ENCODE peak calls at places on chromosomes 3 and 15, in five cellular contexts. S is GM12878, A is transverse colon, I is heart left ventricle, W is lower leg skin. Z is an unnamed sample.

GRCh38 chr3:76353683-76354082 is 568.3 kb upstream of the ZNF717 start:
- DNase-seq in W (no peak), I (no peak), A (no peak), S (no peak), Z (no peak)

GRCh38 chr3:95172144-95172543 is 1109.3 kb downstream of the NSUN3 start:
- DNase-seq in I (no peak), A (no peak), W (no peak), S (no peak), Z (no peak)

GRCh38 chr3:197540961-197541377 is 14.8 kb downstream of the BDH1 start:
- DNase-seq in S (no peak), W (no peak), A (no peak), I (no peak), Z (no peak)

GRCh38 chr3:41740374-41740773 is 221.5 kb downstream of the ULK4 start:
- DNase-seq in I (no peak), S (no peak), W (no peak), A (no peak), Z (no peak)

GRCh38 chr3:129226374-129226773 is 23.0 kb upstream of the COPG1 start:
- DNase-seq in S (no peak), I (peak), A (peak), W (peak), Z (peak)

GRCh38 chr3:51384145-51384729 is 854 bp upstream of the MANF start:
- DNase-seq in I (no peak), S (no peak), A (no peak), W (no peak), Z (peak)

GRCh38 chr3:72538070-72538745 is 310.0 kb downstream of the SHQ1 start:
- DNase-seq in W (no peak), A (no peak), I (no peak), S (peak), Z (no peak)

GRCh38 chr3:195574497-195575304 is 9.0 kb downstream of the APOD start:
- DNase-seq in S (no peak), I (no peak), W (no peak), A (no peak), Z (no peak)

GRCh38 chr15:55248895-55249294 is 40.7 kb downstream of the RAB27A start:
- DNase-seq in A (no peak), I (no peak), W (no peak), S (no peak), Z (no peak)

GRCh38 chr3:30944124-30944523 is 49.7 kb upstream of the GADL1 start:
- DNase-seq in W (no peak), I (no peak), A (no peak), S (no peak), Z (no peak)

GRCh38 chr3:120168038-120168437 is 73.8 kb upstream of the GSK3B start:
- DNase-seq in A (no peak), S (no peak), I (no peak), W (no peak), Z (no peak)

GRCh38 chr3:77158701-77159100 is 118.8 kb downstream of the ROBO2 start:
- DNase-seq in S (no peak), W (no peak), I (no peak), A (no peak), Z (no peak)

GRCh38 chr3:126497936-126498335 is 19.6 kb downstream of the UROC1 start:
- DNase-seq in I (no peak), A (no peak), S (no peak), W (no peak), Z (no peak)
- TF ChIP-seq POLR2A in I (no peak), A (no peak), S (no peak), W (no peak), Z (no peak)

GRCh38 chr3:9731206-9732079 is at the start of gene BRPF1:
- DNase-seq in S (peak), A (peak), W (peak), I (peak), Z (peak)
- TF ChIP-seq POLR2A in S (peak), A (peak), W (no peak), I (no peak), Z (peak)

GRCh38 chr3:48430359-48431101 is 644 bp upstream of the PLXNB1 start:
- DNase-seq in A (peak), S (no peak), W (no peak), I (peak), Z (no peak)

GRCh38 chr3:48427630-48427962 is 2.3 kb downstream of the PLXNB1 start:
- DNase-seq in A (peak), S (no peak), I (no peak), W (no peak), Z (no peak)

GRCh38 chr3:48428088-48428862 is 1.6 kb downstream of the PLXNB1 start:
- DNase-seq in S (no peak), I (no peak), W (no peak), A (peak), Z (no peak)

GRCh38 chr3:48429416-48430358 is at the start of gene PLXNB1:
- DNase-seq in S (no peak), I (peak), A (peak), W (peak), Z (peak)

DNA sequence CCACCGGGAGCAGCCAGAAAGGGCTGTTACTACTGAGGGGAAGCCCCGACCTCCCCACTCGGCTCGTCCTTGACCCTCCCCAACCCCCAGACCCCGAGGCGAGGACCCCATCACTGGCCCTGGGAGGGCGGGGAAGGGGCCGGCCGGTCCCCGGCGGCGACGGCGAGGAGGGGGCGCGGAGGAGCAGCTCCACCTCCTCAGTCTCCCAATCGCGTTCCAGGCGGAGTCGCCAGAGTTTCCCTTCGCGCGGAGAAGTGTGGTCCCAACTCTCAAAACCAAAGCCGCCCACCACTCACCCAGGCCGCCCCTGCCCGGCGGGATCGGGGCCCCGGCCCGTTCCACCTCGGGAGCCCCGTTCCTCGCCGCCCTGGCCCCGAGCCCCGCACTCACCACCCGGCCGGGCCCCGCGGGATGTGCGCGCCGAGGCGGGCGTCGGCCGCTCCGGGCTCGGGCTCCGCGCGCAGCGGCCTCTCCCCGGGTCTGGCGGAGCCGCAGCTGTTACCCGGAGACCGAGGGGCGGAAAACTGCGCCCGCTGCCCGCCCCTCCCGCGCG is 947 bp downstream of the PLXNB1 start:
- DNase-seq in A (peak), W (peak), I (peak), S (no peak), Z (peak)
- TF ChIP-seq POLR2A in A (peak), W (no peak), I (peak), S (no peak), Z (no peak)

GRCh38 chr3:14451844-14452533 is 49.6 kb downstream of the SLC6A6 start:
- DNase-seq in I (peak), S (no peak), W (peak), A (peak), Z (peak)

GRCh38 chr3:14450922-14451606 is 48.7 kb downstream of the SLC6A6 start:
- DNase-seq in A (no peak), W (no peak), S (no peak), I (peak), Z (no peak)

GRCh38 chr3:14453841-14454630 is 51.6 kb downstream of the SLC6A6 start:
- DNase-seq in I (peak), A (no peak), W (no peak), S (no peak), Z (no peak)

GRCh38 chr3:14453368-14453710 is 50.9 kb downstream of the SLC6A6 start:
- DNase-seq in I (no peak), W (no peak), A (no peak), S (no peak), Z (no peak)

GRCh38 chr3:14452676-14453367 is 50.4 kb downstream of the SLC6A6 start:
- DNase-seq in I (peak), S (no peak), W (peak), A (peak), Z (no peak)
- TF ChIP-seq POLR2A in I (no peak), S (no peak), W (no peak), A (no peak), Z (no peak)

GRCh38 chr3:53324011-53324544 is 23.3 kb downstream of the DCP1A start:
- DNase-seq in W (no peak), I (peak), S (no peak), A (no peak), Z (peak)

GRCh38 chr3:53334742-53335141 is 12.6 kb downstream of the DCP1A start:
- DNase-seq in I (no peak), A (no peak), S (no peak), W (no peak), Z (no peak)

GRCh38 chr3:53329933-53330332 is 17.4 kb downstream of the DCP1A start:
- DNase-seq in W (no peak), A (no peak), I (no peak), S (no peak), Z (no peak)

GRCh38 chr3:53331871-53332270 is 15.5 kb downstream of the DCP1A start:
- DNase-seq in I (no peak), A (no peak), W (no peak), S (no peak), Z (no peak)

DNA sequence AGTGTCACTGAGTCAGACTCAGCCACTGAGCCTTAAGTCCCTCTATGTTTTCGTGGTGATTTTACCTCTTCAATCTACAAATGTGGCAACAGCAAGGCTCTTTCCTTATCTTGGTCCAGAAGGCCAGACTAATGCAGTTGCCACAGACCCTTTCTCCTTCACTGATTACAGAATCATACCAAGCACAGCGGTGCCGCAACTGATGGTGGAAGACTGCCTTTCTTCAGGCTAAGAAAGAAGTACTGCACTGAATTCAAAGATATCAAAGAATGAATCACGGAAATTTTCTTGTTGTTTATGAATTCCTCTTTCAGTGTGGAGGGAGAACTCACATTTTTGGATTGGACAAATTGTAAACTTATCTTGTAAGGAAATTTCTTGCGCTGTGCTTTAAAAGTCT is 18.6 kb downstream of the DCP1A start:
- DNase-seq in I (no peak), A (no peak), S (no peak), W (no peak), Z (peak)
- TF ChIP-seq POLR2A in I (no peak), A (no peak), S (no peak), W (no peak), Z (no peak)

GRCh38 chr15:40893733-40894688 is at the start of gene VPS18:
- DNase-seq in S (peak), I (peak), A (peak), W (peak), Z (peak)
- TF ChIP-seq POLR2A in S (peak), I (no peak), A (peak), W (no peak), Z (peak)

GRCh38 chr3:193960485-193961172 is 175.3 kb upstream of the HES1 start:
- DNase-seq in W (no peak), S (no peak), A (peak), I (peak), Z (no peak)

GRCh38 chr3:193959861-193960260 is 176.1 kb upstream of the HES1 start:
- DNase-seq in W (no peak), I (no peak), S (no peak), A (no peak), Z (no peak)

GRCh38 chr3:193951859-193952258 is 184.1 kb upstream of the HES1 start:
- DNase-seq in S (no peak), W (no peak), A (no peak), I (no peak), Z (no peak)

GRCh38 chr3:193954752-193955151 is 181.2 kb upstream of the HES1 start:
- DNase-seq in A (no peak), I (no peak), W (no peak), S (no peak), Z (no peak)

DNA sequence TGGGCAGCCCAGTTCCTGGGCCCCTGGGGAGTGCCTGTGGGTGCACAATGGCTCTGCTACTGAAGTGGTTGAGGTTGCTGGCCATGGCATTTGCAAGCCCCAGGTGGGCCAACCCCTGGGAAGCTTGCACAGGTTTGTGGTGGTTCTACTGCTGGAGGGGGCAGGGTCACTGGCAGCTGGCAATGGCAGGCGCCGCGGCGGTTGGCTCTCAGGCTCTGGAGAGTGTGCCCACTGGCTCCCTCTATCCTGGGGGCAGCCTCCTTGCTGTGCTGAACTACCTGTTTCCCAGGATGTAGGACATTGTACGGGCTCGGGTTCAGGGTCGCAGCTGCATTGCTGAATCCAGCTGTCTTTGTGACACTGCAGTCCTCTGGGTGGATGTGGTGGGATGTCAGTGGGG is 180.2 kb upstream of the HES1 start:
- DNase-seq in I (no peak), W (no peak), S (no peak), A (no peak), Z (no peak)
- TF ChIP-seq POLR2A in I (no peak), W (no peak), S (no peak), A (no peak), Z (no peak)

Z was measured in erythroblast.